ENCODE peak calls at places on chromosome 13, in six cellular contexts. S, X, D, U, C and F are unnamed samples. For H3K4me1, the result is how much of the 10 kb centered on the place peaks cover.

GRCh38 chr13:80444240-80445015 is 103.5 kb upstream of the SPRY2 start:
- ATAC-seq in S (no peak), X (no peak), D (no peak), U (no peak), C (no peak), F (no peak)

GRCh38 chr13:29402168-29402621 is 193.3 kb downstream of the SLC7A1 start:
- ATAC-seq in S (no peak), X (no peak), D (no peak), U (no peak), C (peak), F (no peak)

GRCh38 chr13:102401305-102401704 is 543 bp downstream of the FGF14 start:
- ATAC-seq in S (no peak), X (no peak), D (peak), U (no peak), C (no peak), F (no peak)

GRCh38 chr13:36859259-36859658 is 40.2 kb downstream of the RFXAP start:
- ATAC-seq in S (no peak), X (no peak), D (no peak), U (no peak), C (no peak), F (no peak)

GRCh38 chr13:51222510-51223283 is 499 bp downstream of the FAM124A start:
- ATAC-seq in S (peak), X (peak), D (peak), U (peak), C (no peak), F (peak)

GRCh38 chr13:78589206-78589605 is 14.1 kb downstream of the POU4F1 start:
- ATAC-seq in S (no peak), X (peak), D (peak), U (no peak), C (peak), F (no peak)

GRCh38 chr13:27728271-27728670 is 64.0 kb upstream of the GSX1 start:
- ATAC-seq in S (no peak), X (no peak), D (no peak), U (peak), C (no peak), F (no peak)

GRCh38 chr13:50598338-50598737 is 245.2 kb downstream of the DLEU7 start:
- ATAC-seq in S (no peak), X (no peak), D (no peak), U (no peak), C (no peak), F (no peak)

GRCh38 chr13:44919103-44919804 is 70.0 kb downstream of the NUFIP1 start:
- ATAC-seq in S (no peak), X (no peak), D (no peak), U (no peak), C (no peak), F (no peak)

GRCh38 chr13:27954406-27954851 is 14.7 kb downstream of the CDX2 start:
- ATAC-seq in S (peak), X (peak), D (peak), U (peak), C (no peak), F (peak)

GRCh38 chr13:111926501-111927180 is 140.3 kb upstream of the SOX1 start:
- ATAC-seq in S (no peak), X (no peak), D (no peak), U (no peak), C (no peak), F (no peak)

GRCh38 chr13:70375718-70376117 is 267.5 kb upstream of the KLHL1 start:
- ATAC-seq in S (no peak), X (no peak), D (no peak), U (no peak), C (no peak), F (no peak)

GRCh38 chr13:99310382-99311031 is 3.3 kb upstream of the GPR183 start:
- ATAC-seq in S (peak), X (peak), D (no peak), U (no peak), C (no peak), F (no peak)

GRCh38 chr13:80084086-80084676 is 256.7 kb downstream of the SPRY2 start:
- ATAC-seq in S (no peak), X (peak), D (peak), U (no peak), C (no peak), F (peak)

GRCh38 chr13:84136582-84136981 is 254.3 kb upstream of the SLITRK1 start:
- ATAC-seq in S (no peak), X (no peak), D (no peak), U (no peak), C (no peak), F (no peak)

GRCh38 chr13:94140027-94140426 is 339.5 kb downstream of the DCT start:
- ATAC-seq in S (no peak), X (no peak), D (no peak), U (no peak), C (no peak), F (no peak)

GRCh38 chr13:94139393-94139995 is 340.0 kb downstream of the DCT start:
- ATAC-seq in S (no peak), X (peak), D (no peak), U (no peak), C (no peak), F (no peak)

GRCh38 chr13:94143624-94144350 is 335.7 kb downstream of the DCT start:
- ATAC-seq in S (no peak), X (no peak), D (no peak), U (no peak), C (no peak), F (no peak)

GRCh38 chr13:94138831-94139230 is 340.7 kb downstream of the DCT start:
- ATAC-seq in S (no peak), X (no peak), D (no peak), U (no peak), C (no peak), F (no peak)
- H3K4me1 ChIP-seq in S (under half), X (under half), D (under half), U (under half), C (under half), F (under half)

GRCh38 chr13:21046203-21046602 is 15.2 kb downstream of the LATS2 start:
- ATAC-seq in S (no peak), X (no peak), D (no peak), U (no peak), C (no peak), F (no peak)
- H3K4me1 ChIP-seq in S (under half), X (under half), D (under half), U (under half), C (under half), F (half or more)

GRCh38 chr13:110477711-110478245 is 83.7 kb downstream of the RAB20 start:
- ATAC-seq in S (no peak), X (peak), D (no peak), U (no peak), C (no peak), F (peak)
- H3K4me1 ChIP-seq in S (under half), X (under half), D (under half), U (under half), C (under half), F (under half)

GRCh38 chr13:59024434-59024833 is 1139.3 kb downstream of the DIAPH3 start:
- ATAC-seq in S (no peak), X (no peak), D (no peak), U (no peak), C (no peak), F (no peak)
- H3K4me1 ChIP-seq in S (under half), X (under half), D (under half), U (under half), C (under half), F (under half)

GRCh38 chr13:109707044-109707794 is 79.2 kb downstream of the IRS2 start:
- ATAC-seq in S (no peak), X (no peak), D (no peak), U (peak), C (peak), F (no peak)

GRCh38 chr13:109706015-109706715 is 80.2 kb downstream of the IRS2 start:
- ATAC-seq in S (no peak), X (no peak), D (no peak), U (no peak), C (no peak), F (no peak)

GRCh38 chr13:109703250-109703649 is 83.1 kb downstream of the IRS2 start:
- ATAC-seq in S (no peak), X (no peak), D (no peak), U (no peak), C (no peak), F (no peak)

GRCh38 chr13:109708014-109708617 is 78.3 kb downstream of the IRS2 start:
- ATAC-seq in S (no peak), X (no peak), D (no peak), U (no peak), C (no peak), F (no peak)

GRCh38 chr13:109704771-109705628 is 81.4 kb downstream of the IRS2 start:
- ATAC-seq in S (peak), X (no peak), D (peak), U (no peak), C (no peak), F (peak)
- H3K4me1 ChIP-seq in S (under half), X (under half), D (under half), U (under half), C (under half), F (under half)

GRCh38 chr13:46605089-46605488 is 52.1 kb downstream of the LRCH1 start:
- ATAC-seq in S (no peak), X (no peak), D (no peak), U (no peak), C (no peak), F (no peak)

GRCh38 chr13:46609052-46609451 is 56.1 kb downstream of the LRCH1 start:
- ATAC-seq in S (no peak), X (no peak), D (no peak), U (no peak), C (no peak), F (no peak)

GRCh38 chr13:46605824-46606554 is 53.0 kb downstream of the LRCH1 start:
- ATAC-seq in S (no peak), X (no peak), D (no peak), U (no peak), C (no peak), F (no peak)

GRCh38 chr13:46607768-46608553 is 55.0 kb downstream of the LRCH1 start:
- ATAC-seq in S (peak), X (no peak), D (no peak), U (peak), C (no peak), F (no peak)

GRCh38 chr13:46606915-46607413 is 54.0 kb downstream of the LRCH1 start:
- ATAC-seq in S (no peak), X (no peak), D (no peak), U (no peak), C (peak), F (no peak)
- H3K4me1 ChIP-seq in S (under half), X (under half), D (under half), U (half or more), C (under half), F (under half)

DNA sequence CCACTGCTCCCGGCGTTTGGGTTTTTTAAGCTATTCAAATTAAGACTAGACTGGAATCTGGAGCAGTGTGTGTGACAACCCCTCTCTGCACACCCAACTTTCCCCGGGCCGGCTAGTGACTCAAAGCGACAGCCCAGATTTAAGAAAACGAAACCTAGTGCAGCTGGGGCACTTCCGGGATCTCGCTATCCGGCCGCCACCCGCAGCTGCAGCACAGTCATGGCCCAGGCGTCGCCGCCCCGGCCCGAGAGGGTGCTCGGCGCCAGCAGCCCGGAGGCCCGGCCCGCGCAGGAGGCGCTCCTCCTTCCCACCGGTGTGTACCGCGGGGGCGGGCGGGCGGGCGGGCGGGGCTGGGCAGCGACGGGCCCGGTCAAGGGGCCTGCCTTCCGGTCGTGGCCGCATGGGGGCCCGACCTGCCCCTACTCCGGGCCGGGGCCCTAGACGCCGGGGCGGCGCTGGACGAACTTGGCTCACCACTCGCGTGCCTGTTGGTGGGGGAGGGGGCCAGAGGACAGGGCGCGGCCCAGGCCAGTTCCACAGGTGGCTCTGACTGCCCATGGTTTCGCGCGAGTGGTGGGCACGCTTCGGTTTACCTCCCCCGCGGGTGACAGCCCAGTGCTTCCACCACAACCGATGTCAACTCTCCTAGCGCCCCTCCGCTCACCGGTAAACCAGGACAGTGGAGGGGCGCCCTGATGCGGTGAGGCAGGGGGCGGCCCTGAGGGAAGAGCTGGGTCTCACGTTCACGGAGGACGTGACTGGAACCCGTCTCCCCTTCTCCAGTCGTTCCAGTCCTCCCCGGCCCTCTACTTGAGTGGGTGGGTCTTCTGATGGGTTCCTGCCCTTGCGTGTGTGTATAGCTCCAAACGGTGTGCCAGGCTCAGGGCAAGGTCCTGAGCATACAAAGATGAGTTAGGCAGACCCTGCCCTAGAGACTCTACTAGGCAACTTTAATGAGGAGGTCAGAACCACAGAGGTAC is at the start of gene PHF11:
- ATAC-seq in S (peak), X (peak), D (peak), U (peak), C (peak), F (peak)
- H3K4me1 ChIP-seq in S (under half), X (under half), D (under half), U (under half), C (under half), F (under half)

DNA sequence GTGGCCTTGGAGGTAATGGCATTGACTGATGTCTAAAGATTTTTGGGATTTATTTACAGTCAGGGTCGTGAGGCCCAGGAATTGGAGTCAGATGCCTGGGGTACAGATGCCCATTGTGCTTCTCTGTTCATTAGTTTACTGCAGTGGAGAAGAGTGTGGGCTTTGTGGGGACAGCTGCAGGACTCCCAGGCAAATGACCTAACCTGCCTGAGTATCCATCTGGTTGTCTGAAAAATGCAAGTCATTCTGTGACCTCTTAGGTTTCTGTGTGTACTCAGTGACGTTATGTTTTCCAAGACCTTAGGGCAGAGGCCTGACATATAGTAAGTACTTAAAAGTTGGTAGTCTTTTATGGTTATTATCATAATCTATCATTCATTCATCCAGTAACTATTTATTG is 60.5 kb downstream of the SPATA13 start:
- ATAC-seq in S (no peak), X (no peak), D (no peak), U (no peak), C (peak), F (no peak)
- H3K4me1 ChIP-seq in S (under half), X (under half), D (under half), U (under half), C (under half), F (under half)